ENCODE peak calls at places on chromosomes 16 and 17, in six cellular contexts. U is SK-N-SH, K is HepG2, J is H1, G is K562, Y is GM12878. L is an unnamed sample.
A peak's percentile ranks its signal among the peaks of the same experiment; 100 is the strongest.

GRCh38 chr16:84505249-84506156 is 1.0 kb upstream of the MEAK7 start:
- DNase-seq in J (no peak), U (no peak), G (no peak), Y (no peak), K (no peak), L (no peak)

GRCh38 chr16:8729779-8730334 is 55.4 kb downstream of the ABAT start:
- DNase-seq in G (no peak), K (no peak), Y (no peak), U (no peak), J (no peak), L (peak; percentile 59)

GRCh38 chr16:66515543-66516171 is 34.3 kb downstream of the TK2 start:
- DNase-seq in U (no peak), J (peak; percentile 60), K (no peak), Y (no peak), G (peak; percentile 56), L (peak; percentile 66)

GRCh38 chr17:45775148-45775547 is 9.0 kb upstream of the CRHR1 start:
- DNase-seq in Y (no peak), G (no peak), K (no peak), U (no peak), J (no peak), L (no peak)

GRCh38 chr16:30948087-30948955 is 547 bp upstream of the ORAI3 start:
- DNase-seq in J (peak; percentile 98), Y (no peak), K (peak; percentile 82), U (peak; percentile 95), G (peak; percentile 72), L (peak; percentile 48)

GRCh38 chr17:79901131-79901530 is 61.9 kb upstream of the CBX4 start:
- DNase-seq in J (no peak), U (no peak), G (no peak), K (no peak), Y (no peak), L (no peak)

GRCh38 chr16:21302898-21303528 is 24.9 kb upstream of the CRYM start:
- DNase-seq in U (no peak), J (no peak), K (no peak), G (peak; percentile 53), Y (peak; percentile 55), L (no peak)

GRCh38 chr17:62179525-62180161 is 114.6 kb upstream of the MED13 start:
- DNase-seq in Y (no peak), U (no peak), G (peak; percentile 85), K (peak; percentile 52), J (no peak), L (no peak)

GRCh38 chr16:69307856-69308255 is 3.3 kb upstream of the VPS4A start:
- DNase-seq in K (no peak), U (no peak), J (no peak), G (no peak), Y (no peak), L (no peak)

GRCh38 chr16:19094542-19095365 is 19.0 kb upstream of the ITPRIPL2 start:
- DNase-seq in Y (no peak), G (peak; percentile 28), U (no peak), J (no peak), K (peak; percentile 88), L (no peak)

GRCh38 chr17:19000531-19001011 is 4.0 kb downstream of the FAM83G start:
- DNase-seq in Y (no peak), G (peak; percentile 22), J (no peak), U (peak; percentile 74), K (no peak), L (no peak)

GRCh38 chr16:50011707-50012106 is 13.3 kb upstream of the CNEP1R1 start:
- DNase-seq in Y (no peak), U (no peak), K (no peak), J (no peak), G (no peak), L (peak; percentile 81)

GRCh38 chr16:50012182-50012581 is 12.8 kb upstream of the CNEP1R1 start:
- DNase-seq in G (no peak), U (no peak), J (no peak), Y (no peak), K (no peak), L (no peak)

GRCh38 chr16:50021509-50021908 is 3.5 kb upstream of the CNEP1R1 start:
- DNase-seq in G (peak; percentile 41), J (no peak), Y (no peak), K (peak; percentile 63), U (no peak), L (no peak)

GRCh38 chr16:50010212-50010611 is 14.8 kb upstream of the CNEP1R1 start:
- DNase-seq in G (no peak), K (no peak), U (no peak), Y (no peak), J (no peak), L (no peak)

DNA sequence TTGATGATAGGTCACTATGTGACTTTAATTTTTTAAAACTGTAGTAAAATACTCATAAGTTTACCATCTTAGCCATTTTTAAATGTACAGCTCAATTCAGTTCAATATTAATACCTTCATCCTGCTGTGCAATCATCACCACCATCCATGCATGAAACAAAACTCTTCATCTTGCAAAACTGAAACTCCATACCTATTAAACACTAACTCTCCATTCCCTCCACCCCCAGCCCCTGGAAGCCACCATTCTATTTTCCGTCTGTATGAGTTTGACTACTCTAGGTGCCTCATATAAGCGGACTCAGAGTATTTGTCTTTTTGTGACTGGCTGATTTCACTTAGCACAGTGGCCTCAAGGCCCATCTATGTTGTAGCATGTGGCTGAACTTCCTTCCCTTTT is 9.4 kb upstream of the CNEP1R1 start:
- DNase-seq in K (no peak), G (no peak), J (no peak), U (no peak), Y (no peak), L (no peak)
- TF ChIP-seq GABPA in K (no peak), G (no peak), J (no peak), U (no peak), Y (no peak), L (no peak)

GRCh38 chr17:73643846-73644144 is 450 bp downstream of the SDK2 start:
- DNase-seq in K (no peak), Y (no peak), J (no peak), G (no peak), U (peak; percentile 51), L (no peak)
- H3K27me3 ChIP-seq in K (peaks cover 27% of the 10 kb centered on the region), Y (peaks cover 7% of the 10 kb centered on the region), J (peaks cover 27% of the 10 kb centered on the region), G (peaks cover 30% of the 10 kb centered on the region), U (peaks cover 41% of the 10 kb centered on the region), L (peaks cover 19% of the 10 kb centered on the region)

DNA sequence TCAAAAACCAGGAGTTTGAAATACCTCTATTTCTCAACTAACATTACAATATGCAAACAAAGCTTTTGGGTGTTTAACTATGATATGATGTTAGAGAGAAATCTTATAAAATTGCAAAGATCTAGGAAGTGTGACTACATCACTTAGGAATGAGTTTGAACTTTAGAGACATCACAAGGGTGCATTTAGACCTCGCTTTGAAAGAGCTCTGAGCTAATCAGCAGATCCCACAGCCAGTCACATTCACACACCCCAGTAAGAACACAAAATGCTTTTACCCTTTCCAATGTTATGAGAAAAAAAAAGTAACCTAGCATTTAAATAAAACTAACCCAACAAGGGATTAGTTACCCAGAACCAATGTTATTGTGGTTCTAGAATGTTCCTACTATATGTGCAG is 45.2 kb downstream of the HYDIN start:
- DNase-seq in K (no peak), U (no peak), Y (no peak), G (no peak), J (no peak), L (no peak)
- TF ChIP-seq GABPA in K (no peak), U (no peak), Y (no peak), G (no peak), J (no peak), L (no peak)

GRCh38 chr16:89064606-89065444 is 28.8 kb upstream of the ACSF3 start:
- DNase-seq in G (no peak), K (no peak), Y (no peak), U (no peak), J (no peak), L (no peak)

GRCh38 chr16:89061086-89061485 is 32.6 kb upstream of the ACSF3 start:
- DNase-seq in J (no peak), U (no peak), K (no peak), G (no peak), Y (no peak), L (no peak)

GRCh38 chr16:89063768-89064320 is 29.8 kb upstream of the ACSF3 start:
- DNase-seq in Y (no peak), G (no peak), U (no peak), J (no peak), K (no peak), L (no peak)

GRCh38 chr16:89061590-89062380 is 31.9 kb upstream of the ACSF3 start:
- DNase-seq in K (no peak), G (no peak), Y (no peak), U (no peak), J (no peak), L (no peak)

DNA sequence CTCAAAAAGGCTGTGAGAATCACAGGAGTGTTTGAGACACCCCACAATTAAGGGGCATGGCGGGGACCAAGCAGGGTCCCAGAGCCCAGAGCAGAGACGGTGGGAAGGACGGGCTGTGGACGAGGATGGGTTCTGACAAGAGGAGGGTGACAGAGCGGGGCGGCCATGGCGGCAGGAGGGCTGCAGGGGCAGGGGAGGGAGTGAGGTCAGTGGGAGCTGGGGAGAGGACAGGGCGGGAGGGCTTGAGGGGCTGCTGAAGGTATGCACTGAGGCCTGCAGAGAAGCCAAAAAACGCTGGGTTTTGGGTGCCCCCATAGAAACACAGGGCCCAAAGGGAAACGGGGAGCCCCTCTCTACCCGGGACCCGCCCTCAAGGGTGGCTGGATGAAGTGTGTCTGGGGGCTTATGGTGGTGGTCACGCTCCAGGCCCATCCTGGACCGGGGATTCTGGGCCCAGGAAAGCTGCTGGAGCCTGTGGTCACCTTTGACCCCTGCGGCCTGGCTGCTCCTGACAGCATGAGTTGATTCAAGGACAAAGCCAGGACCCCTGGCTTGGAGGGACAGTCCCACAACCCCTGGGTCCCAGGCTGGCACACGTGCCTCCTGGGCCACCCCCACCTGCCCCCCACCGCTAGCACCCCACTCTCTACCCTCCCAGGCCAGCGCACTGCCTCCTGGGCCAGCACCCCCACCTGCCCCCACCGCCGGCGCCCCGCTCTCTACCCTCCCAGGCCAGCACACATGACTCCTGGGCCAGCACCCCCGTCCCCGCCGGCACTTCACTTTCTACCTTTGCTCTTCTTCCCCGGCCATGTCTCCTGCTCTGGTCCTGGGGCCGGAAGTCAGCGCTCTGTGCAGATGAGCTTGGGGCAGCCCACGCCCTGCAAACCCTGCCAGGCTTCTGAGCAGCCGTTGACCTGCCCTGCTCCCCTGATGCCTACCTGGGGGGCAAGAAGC is 31.0 kb upstream of the ACSF3 start:
- DNase-seq in Y (no peak), U (no peak), G (no peak), J (no peak), K (no peak), L (no peak)
- H3K27me3 ChIP-seq in Y (no peaks in the 10 kb centered on the region), U (peaks cover 6% of the 10 kb centered on the region), G (peaks cover 35% of the 10 kb centered on the region), J (no peaks in the 10 kb centered on the region), K (peaks cover 30% of the 10 kb centered on the region), L (no peaks in the 10 kb centered on the region)

GRCh38 chr17:8857919-8858318 is 9.6 kb downstream of the PIK3R6 start:
- DNase-seq in G (no peak), U (no peak), Y (peak; percentile 95), K (no peak), J (no peak), L (peak; percentile 58)
- TF ChIP-seq GABPA in G (no peak), U (no peak), Y (no peak), K (no peak), J (no peak), L (no peak)

GRCh38 chr17:74328487-74328886 is 2.5 kb downstream of the KIF19 start:
- DNase-seq in G (no peak), J (no peak), K (no peak), Y (no peak), U (no peak), L (no peak)
- H3K27me3 ChIP-seq in G (peaks cover 19% of the 10 kb centered on the region), J (peaks cover 22% of the 10 kb centered on the region), K (peaks cover 11% of the 10 kb centered on the region), Y (peaks cover 4% of the 10 kb centered on the region), U (no peaks in the 10 kb centered on the region), L (peaks cover 31% of the 10 kb centered on the region)